ENCODE peak calls at places on chromosomes 11 and 22, in ten cellular contexts. E, Q, N, B, Y, O, P, H, Z and G are unnamed samples.

GRCh38 chr22:36585841-36586240 is 56.9 kb upstream of the EIF3D start:
- DNase-seq in N (no peak), P (no peak), Y (no peak), O (peak), E (no peak), B (no peak), Z (no peak), H (peak), Q (peak), G (no peak)

GRCh38 chr11:88390254-88390653 is 52.7 kb upstream of the CTSC start:
- DNase-seq in H (no peak), B (no peak), O (no peak), Z (no peak), N (no peak), E (no peak), Q (no peak), Y (no peak), P (no peak), G (no peak)

GRCh38 chr11:11579012-11579755 is 42.6 kb downstream of the GALNT18 start:
- DNase-seq in N (no peak), E (no peak), P (no peak), O (peak), B (no peak), H (peak), Z (no peak), Y (no peak), Q (no peak), G (no peak)

GRCh38 chr22:29479417-29480261 is at the start of gene NEFH:
- DNase-seq in E (no peak), H (no peak), O (peak), Y (no peak), Z (no peak), Q (no peak), P (no peak), N (no peak), B (no peak), G (no peak)

GRCh38 chr22:27045103-27045940 is 387.9 kb downstream of the MIAT start:
- DNase-seq in Z (peak), H (no peak), O (no peak), N (no peak), B (no peak), Q (peak), Y (no peak), P (no peak), E (no peak), G (no peak)

GRCh38 chr11:133649059-133649458 is 116.8 kb upstream of the OPCML start:
- DNase-seq in Q (no peak), B (no peak), H (no peak), N (no peak), Y (no peak), Z (no peak), P (no peak), O (no peak), E (no peak), G (no peak)

GRCh38 chr11:8282621-8283509 is 19.2 kb upstream of the LMO1 start:
- DNase-seq in B (no peak), N (peak), Q (no peak), P (no peak), H (no peak), Z (no peak), Y (no peak), E (no peak), O (peak), G (no peak)

GRCh38 chr11:112599861-112600533 is 339.3 kb upstream of the PLET1 start:
- DNase-seq in N (no peak), P (no peak), O (no peak), E (no peak), H (no peak), Q (no peak), B (no peak), Y (no peak), Z (no peak), G (no peak)

GRCh38 chr22:32053165-32053755 is 10.2 kb downstream of the SLC5A1 start:
- DNase-seq in O (no peak), E (no peak), P (no peak), Z (no peak), N (no peak), H (no peak), B (no peak), Q (no peak), Y (no peak), G (no peak)

GRCh38 chr11:123020968-123021367 is 39.3 kb upstream of the BSX start:
- DNase-seq in Q (peak), Z (peak), Y (no peak), B (peak), H (no peak), N (no peak), P (no peak), E (peak), O (peak), G (no peak)

GRCh38 chr11:96012086-96012824 is 88.3 kb upstream of the MTMR2 start:
- DNase-seq in Z (peak), B (peak), H (no peak), E (no peak), O (peak), Q (peak), Y (peak), P (no peak), N (peak), G (peak)

GRCh38 chr22:45574069-45574703 is 71.5 kb downstream of the FBLN1 start:
- DNase-seq in Y (no peak), N (no peak), E (no peak), Z (no peak), O (no peak), H (no peak), Q (no peak), B (no peak), P (no peak), G (no peak)

GRCh38 chr11:61294717-61295595 is at the start of gene VWCE:
- DNase-seq in P (peak), Y (peak), H (peak), B (peak), N (peak), Z (no peak), O (peak), Q (peak), E (no peak), G (peak)
- TF ChIP-seq CTCF in P (no peak), Y (no peak), H (peak), B (no peak), N (peak), Z (peak), O (peak), Q (peak), E (peak), G (no peak)

DNA sequence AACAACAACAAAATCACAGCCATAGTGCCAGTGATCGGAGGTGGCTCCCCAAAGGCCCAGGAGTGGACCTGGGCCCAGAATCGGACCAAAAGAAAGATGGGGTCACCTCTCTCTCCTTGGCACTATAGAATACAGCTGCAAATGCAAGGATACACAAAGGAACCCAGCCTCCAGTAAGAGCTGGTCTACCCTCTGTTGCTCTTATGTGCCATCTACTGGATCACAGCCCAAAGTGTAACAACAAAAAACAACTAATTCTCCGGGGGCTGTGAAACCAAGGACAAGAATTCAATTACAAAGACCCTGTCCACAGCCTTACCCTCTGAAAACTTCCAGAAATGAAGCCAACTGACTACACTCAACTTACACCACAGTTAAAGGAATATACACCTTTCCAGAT is 21.6 kb downstream of the OR8G5 start:
- DNase-seq in Q (no peak), O (peak), P (no peak), Z (no peak), E (no peak), B (no peak), N (no peak), H (no peak), Y (no peak), G (no peak)
- TF ChIP-seq CTCF in Q (no peak), O (peak), P (no peak), Z (no peak), E (no peak), B (no peak), N (no peak), H (no peak), Y (no peak), G (no peak)

GRCh38 chr11:59523541-59523940 is 12.2 kb downstream of the OR4D9 start:
- DNase-seq in O (peak), E (no peak), B (no peak), H (no peak), Q (no peak), N (no peak), Y (no peak), Z (no peak), P (no peak), G (no peak)
- TF ChIP-seq CTCF in O (peak), E (no peak), B (no peak), H (no peak), Q (no peak), N (no peak), Y (no peak), Z (no peak), P (no peak), G (no peak)

GRCh38 chr11:65726660-65727059 is 6.1 kb upstream of the RNASEH2C start:
- DNase-seq in Z (no peak), P (no peak), H (no peak), Y (no peak), N (no peak), O (no peak), E (no peak), Q (no peak), B (no peak), G (no peak)
- TF ChIP-seq CTCF in Z (peak), P (no peak), H (no peak), Y (no peak), N (no peak), O (peak), E (no peak), Q (no peak), B (no peak), G (no peak)

DNA sequence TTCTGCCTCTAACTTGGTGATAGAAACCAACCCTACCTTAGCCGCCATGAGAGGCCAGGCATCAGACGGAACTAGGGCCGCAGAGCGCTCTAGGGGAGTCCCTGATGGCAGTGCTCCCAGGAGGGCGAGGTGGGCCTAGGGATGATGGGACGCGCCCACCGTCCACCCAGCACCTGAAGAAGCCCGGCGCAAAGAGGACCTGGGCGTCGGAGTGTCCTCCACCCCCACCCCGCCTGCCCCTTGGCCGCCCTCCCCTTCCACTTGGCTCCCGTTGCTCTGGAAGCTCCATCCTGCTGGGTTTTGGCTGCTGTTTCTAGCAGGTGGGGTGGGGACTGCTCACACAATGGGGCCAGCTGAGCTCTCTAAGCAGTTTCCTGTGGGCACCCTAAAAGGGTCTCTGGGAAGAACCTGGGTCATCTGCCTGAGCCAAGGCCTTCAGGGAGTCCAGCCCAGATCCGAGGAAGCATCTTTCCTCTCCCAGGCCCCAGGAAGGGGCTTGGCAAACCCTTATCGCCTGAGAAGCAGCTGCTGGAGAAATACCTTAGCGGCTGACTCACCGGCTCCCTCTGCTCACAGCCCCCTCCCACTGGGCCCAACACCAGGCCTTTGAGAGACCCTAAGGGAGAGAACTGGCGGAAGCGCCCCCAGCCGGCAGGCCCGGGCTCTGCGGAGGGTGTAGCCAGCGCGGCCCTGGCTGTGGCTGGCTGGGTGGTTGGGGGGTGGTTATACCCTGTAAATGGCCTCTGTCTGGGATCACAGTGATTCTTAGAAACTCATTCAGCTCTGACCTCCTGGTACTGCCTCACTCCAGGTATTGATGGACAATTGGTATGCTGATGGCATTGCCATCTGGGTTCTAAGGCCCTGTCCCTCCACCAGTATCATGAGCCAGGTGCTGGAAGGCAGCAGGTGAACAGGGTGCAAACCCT is 19.3 kb downstream of the CREB3L1 start:
- DNase-seq in H (peak), Q (peak), O (peak), Z (peak), E (peak), B (peak), N (no peak), Y (no peak), P (peak), G (no peak)
- TF ChIP-seq CTCF in H (peak), Q (peak), O (peak), Z (peak), E (peak), B (peak), N (peak), Y (peak), P (peak), G (no peak)

DNA sequence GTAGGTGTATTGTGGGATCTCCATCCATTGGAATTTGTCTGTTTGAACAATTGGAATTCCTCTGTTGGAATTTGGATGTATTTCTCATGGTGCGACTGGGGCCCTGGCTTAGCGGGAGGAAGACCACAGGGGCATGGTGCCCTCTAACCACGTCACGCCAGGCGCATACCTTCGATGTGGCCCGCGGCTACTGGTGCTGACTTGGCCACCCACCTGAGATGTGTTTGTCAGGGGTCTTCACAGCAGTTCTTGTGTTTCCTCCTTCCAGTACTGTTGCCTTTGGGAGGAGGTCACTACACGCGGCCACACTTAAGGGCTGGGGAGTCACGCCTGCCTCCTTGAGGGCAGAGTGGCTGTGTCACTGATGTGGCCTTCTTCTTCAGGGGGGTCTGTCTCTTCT is 36.6 kb upstream of the GRAMD4 start:
- DNase-seq in H (peak), B (no peak), O (peak), P (no peak), Y (no peak), N (no peak), E (no peak), Q (no peak), Z (no peak), G (no peak)
- TF ChIP-seq CTCF in H (no peak), B (no peak), O (no peak), P (no peak), Y (no peak), N (no peak), E (no peak), Q (no peak), Z (no peak), G (no peak)

DNA sequence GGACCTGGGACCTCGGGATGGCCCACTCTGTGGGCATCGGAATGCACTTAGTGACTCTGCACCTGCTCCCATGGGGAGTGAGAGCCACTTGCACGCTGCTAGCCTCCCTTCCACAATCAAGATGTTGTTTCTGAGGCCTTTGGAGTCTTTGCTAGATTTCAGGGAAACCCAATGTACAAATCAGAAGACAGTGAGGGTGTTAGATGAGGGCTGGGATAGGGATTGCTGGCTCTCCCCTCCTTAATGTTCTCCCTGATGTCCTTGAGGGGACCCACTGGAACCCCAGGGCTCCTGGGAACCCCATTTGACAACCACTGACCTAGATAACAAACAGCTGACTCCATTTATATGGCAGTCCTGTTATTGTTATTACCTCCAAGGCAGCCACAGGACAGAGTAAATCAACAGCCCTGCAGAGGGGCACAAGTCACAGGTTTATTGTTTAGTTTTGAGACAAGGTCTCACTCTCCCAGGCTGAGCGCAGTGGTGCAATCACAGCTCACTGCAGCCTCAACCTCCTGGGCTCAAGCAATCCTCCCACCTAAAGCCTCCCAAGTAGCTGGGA is 31.3 kb upstream of the COMT start:
- DNase-seq in E (no peak), Y (no peak), P (no peak), O (no peak), Q (no peak), H (no peak), N (no peak), B (no peak), Z (no peak), G (no peak)
- TF ChIP-seq CTCF in E (no peak), Y (no peak), P (peak), O (no peak), Q (peak), H (no peak), N (no peak), B (peak), Z (no peak), G (peak)